ENCODE peak calls at places on chromosomes 7 and 10, in four cellular contexts. F, A, R and X are unnamed samples.

GRCh38 chr7:36396150-36396549 is 6.5 kb downstream of the ANLN start:
- DNase-seq in F (no peak), A (no peak), R (no peak), X (no peak)

GRCh38 chr10:132458071-132458594 is 61.1 kb downstream of the PWWP2B start:
- DNase-seq in F (no peak), A (no peak), R (no peak), X (no peak)

GRCh38 chr7:98913026-98913425 is 34.7 kb downstream of the TRRAP start:
- DNase-seq in F (no peak), A (no peak), R (peak), X (no peak)

GRCh38 chr10:71734797-71735196 is 15.2 kb upstream of the C10orf105 start:
- DNase-seq in F (no peak), A (no peak), R (no peak), X (no peak)

GRCh38 chr7:97845622-97846203 is 26.5 kb downstream of the ASNS start:
- DNase-seq in F (peak), A (peak), R (peak), X (peak)

GRCh38 chr7:142248-142955 is 50.0 kb upstream of the FAM20C start:
- DNase-seq in F (no peak), A (peak), R (no peak), X (no peak)

GRCh38 chr10:96706331-96706853 is 13.9 kb downstream of the PIK3AP1 start:
- DNase-seq in F (no peak), A (no peak), R (no peak), X (no peak)

GRCh38 chr10:96987842-96988175 is 155.7 kb downstream of the LCOR start:
- DNase-seq in F (no peak), A (no peak), R (peak), X (no peak)

GRCh38 chr7:20301311-20301939 is 29.3 kb upstream of the ITGB8 start:
- DNase-seq in F (no peak), A (no peak), R (peak), X (no peak)

GRCh38 chr10:5447071-5447470 is 34.7 kb downstream of the NET1 start:
- DNase-seq in F (no peak), A (peak), R (peak), X (no peak)

GRCh38 chr7:11343818-11344413 is 370.2 kb downstream of the PHF14 start:
- DNase-seq in F (peak), A (peak), R (peak), X (peak)

GRCh38 chr10:121362026-121362425 is 236.2 kb downstream of the FGFR2 start:
- DNase-seq in F (no peak), A (no peak), R (peak), X (no peak)

GRCh38 chr10:46220872-46221538 is 65.8 kb upstream of the ANTXRL start:
- DNase-seq in F (no peak), A (no peak), R (no peak), X (no peak)

GRCh38 chr10:7302393-7303054 is 108.3 kb downstream of the SFMBT2 start:
- DNase-seq in F (no peak), A (no peak), R (no peak), X (no peak)

GRCh38 chr10:72509206-72509799 is 116.6 kb downstream of the MICU1 start:
- DNase-seq in F (no peak), A (no peak), R (peak), X (no peak)

GRCh38 chr7:87152897-87153641 is 816 bp downstream of the DMTF1 start:
- DNase-seq in F (no peak), A (peak), R (peak), X (no peak)

GRCh38 chr10:88582806-88583583 is at the start of gene RNLS:
- DNase-seq in F (no peak), A (peak), R (peak), X (peak)

GRCh38 chr10:127922675-127923366 is 15.9 kb downstream of the PTPRE start:
- DNase-seq in F (no peak), A (peak), R (peak), X (no peak)

GRCh38 chr7:66052447-66052846 is 23.2 kb upstream of the ASL start:
- DNase-seq in F (no peak), A (no peak), R (no peak), X (no peak)